ENCODE peak calls at places on chromosomes 11 and 22, in seven cellular contexts. O is NCI-H226; A is lower leg skin; F is iris pigment epithelial cell; Z is midbrain; H is stimulated activated CD8-positive, alpha-beta memory T cell treated with anti-CD3 and anti-CD28 coated beads, Interleukin-4, amount 100 ng/mL, for 24 hours; X is pancreas. U is an unnamed sample.

GRCh38 chr11:78662811-78663210 is 88.1 kb upstream of the NARS2 start:
- DNase-seq in Z (no peak), A (peak), X (no peak), F (no peak), H (no peak), O (no peak), U (no peak)

GRCh38 chr11:128890543-128891409 is at the start of gene KCNJ5:
- DNase-seq in X (peak), O (no peak), H (no peak), A (no peak), F (no peak), Z (peak), U (peak)

GRCh38 chr11:47533690-47534135 is 19.2 kb downstream of the CELF1 start:
- DNase-seq in O (no peak), X (no peak), F (peak), A (no peak), Z (no peak), H (no peak), U (no peak)

GRCh38 chr11:62602141-62603071 is 741 bp upstream of the MTA2 start:
- DNase-seq in F (peak), Z (peak), H (peak), O (peak), A (peak), X (peak), U (peak)

GRCh38 chr11:20407344-20407743 is 19.8 kb downstream of the PRMT3 start:
- DNase-seq in H (no peak), O (no peak), X (no peak), A (no peak), F (no peak), Z (no peak), U (no peak)

GRCh38 chr11:70628881-70629844 is 230.8 kb downstream of the CTTN start:
- DNase-seq in X (no peak), H (no peak), Z (no peak), A (peak), O (no peak), F (no peak), U (no peak)

GRCh38 chr22:50527921-50528681 is 1.7 kb downstream of the TYMP start:
- DNase-seq in A (no peak), H (no peak), X (no peak), F (no peak), Z (no peak), O (no peak), U (no peak)

GRCh38 chr22:19432092-19432844 is at the start of gene MRPL40:
- DNase-seq in Z (peak), F (peak), H (peak), X (peak), A (peak), O (peak), U (peak)

GRCh38 chr11:69744435-69744834 is 30.7 kb downstream of the FGF4 start:
- DNase-seq in A (no peak), Z (no peak), H (no peak), F (peak), O (peak), X (no peak), U (no peak)

GRCh38 chr11:75346912-75347647 is 4.4 kb downstream of the ARRB1 start:
- DNase-seq in F (peak), H (no peak), Z (no peak), O (no peak), A (no peak), X (no peak), U (no peak)

GRCh38 chr11:65897020-65897471 is 3.1 kb downstream of the FOSL1 start:
- DNase-seq in H (no peak), F (peak), O (no peak), A (no peak), X (no peak), Z (no peak), U (no peak)

GRCh38 chr11:122261546-122261945 is 145.5 kb upstream of the BLID start:
- DNase-seq in O (no peak), Z (no peak), X (no peak), H (no peak), F (no peak), A (no peak), U (no peak)

GRCh38 chr11:107669893-107670601 is 41.8 kb downstream of the SLN start:
- DNase-seq in F (no peak), Z (no peak), A (no peak), X (no peak), H (no peak), O (no peak), U (no peak)